ENCODE peak calls at places on chromosomes 2 and 18, in four cellular contexts. I is HT-29, Z is mesenchymal stem cell, Q is Right ventricle myocardium superior. J is an unnamed sample.

GRCh38 chr2:67954125-67954748 is 108.6 kb downstream of the C1D start:
- DNase-seq in I (no peak), Z (no peak), Q (no peak), J (no peak)

GRCh38 chr2:68715353-68716041 is 19.1 kb upstream of the ARHGAP25 start:
- DNase-seq in I (peak), Q (peak), Z (peak), J (peak)

GRCh38 chr2:157735532-157735931 is 106.9 kb upstream of the ACVR1C start:
- DNase-seq in I (no peak), Z (no peak), Q (no peak), J (no peak)

GRCh38 chr18:50665519-50665918 is 105.6 kb downstream of the MAPK4 start:
- DNase-seq in Z (no peak), I (no peak), Q (peak), J (no peak)

GRCh38 chr2:88739985-88740600 is 48.6 kb downstream of the RPIA start:
- DNase-seq in I (peak), Z (peak), Q (peak), J (peak)

GRCh38 chr2:218883491-218884490 is 3.1 kb downstream of the WNT10A start:
- DNase-seq in Q (no peak), I (peak), Z (no peak), J (no peak)

GRCh38 chr2:185511925-185512324 is 226.7 kb upstream of the FSIP2 start:
- DNase-seq in Q (no peak), I (no peak), Z (no peak), J (no peak)

GRCh38 chr2:70663411-70663810 is 104.6 kb downstream of the ADD2 start:
- DNase-seq in I (no peak), Z (no peak), Q (no peak), J (no peak)

GRCh38 chr2:40201425-40201824 is 250.5 kb downstream of the SLC8A1 start:
- DNase-seq in Q (no peak), Z (peak), I (no peak), J (no peak)

GRCh38 chr2:74585406-74586182 is 31.1 kb downstream of the DOK1 start:
- DNase-seq in Q (peak), I (no peak), Z (no peak), J (peak)

GRCh38 chr2:131590896-131591295 is 63.2 kb downstream of the CCDC74A start:
- DNase-seq in I (no peak), Z (no peak), Q (no peak), J (no peak)

GRCh38 chr2:235556901-235557300 is 63.1 kb downstream of the AGAP1 start:
- DNase-seq in Z (no peak), I (no peak), Q (no peak), J (no peak)

GRCh38 chr18:32851936-32852335 is 79.1 kb upstream of the KLHL14 start:
- DNase-seq in Q (no peak), I (no peak), Z (peak), J (no peak)

GRCh38 chr18:43982582-43982981 is 698.1 kb upstream of the SETBP1 start:
- DNase-seq in I (no peak), Q (no peak), Z (no peak), J (no peak)

GRCh38 chr2:104658149-104658839 is 195.6 kb upstream of the POU3F3 start:
- DNase-seq in Z (no peak), Q (peak), I (no peak), J (no peak)

J was measured in SK-MEL-5.